ENCODE peak calls at places on chromosomes 5 and 9, in four cellular contexts. F is K562, Q is HepG2, Y is WTC11. G is an unnamed sample.

GRCh38 chr5:125485003-125485641 is 738.7 kb upstream of the ZNF608 start:
- DNase-seq in F (no peak), Q (no peak), Y (no peak), G (peak; percentile 41)

GRCh38 chr9:111902396-111903147 is 6.0 kb downstream of the UGCG start:
- DNase-seq in F (no peak), Q (no peak), Y (no peak), G (no peak)

GRCh38 chr9:27785714-27786100 is 212.4 kb upstream of the C9orf72 start:
- DNase-seq in F (no peak), Q (no peak), Y (no peak), G (no peak)

GRCh38 chr9:3830296-3830695 is 304.5 kb upstream of the RFX3 start:
- DNase-seq in F (no peak), Q (no peak), Y (no peak), G (no peak)

GRCh38 chr9:121981118-121981883 is 111.8 kb downstream of the TTLL11 start:
- DNase-seq in F (no peak), Q (no peak), Y (no peak), G (no peak)

GRCh38 chr5:59380350-59380951 is 513.1 kb downstream of the PDE4D start:
- DNase-seq in F (peak; percentile 7), Q (peak; percentile 50), Y (no peak), G (peak; percentile 45)

GRCh38 chr5:181098642-181099452 is 32.1 kb downstream of the OR2V1 start:
- DNase-seq in F (no peak), Q (no peak), Y (no peak), G (no peak)

GRCh38 chr9:4180907-4181605 is 118.8 kb downstream of the GLIS3 start:
- DNase-seq in F (no peak), Q (no peak), Y (no peak), G (no peak)

GRCh38 chr9:92332577-92333287 is 7.0 kb downstream of the CENPP start:
- DNase-seq in F (no peak), Q (no peak), Y (no peak), G (no peak)

GRCh38 chr9:92728831-92729734 is 35.5 kb downstream of the BICD2 start:
- DNase-seq in F (peak; percentile 46), Q (peak; percentile 16), Y (no peak), G (no peak)

GRCh38 chr9:119164716-119165115 is 204.5 kb downstream of the BRINP1 start:
- DNase-seq in F (no peak), Q (no peak), Y (no peak), G (no peak)

GRCh38 chr9:137299938-137300337 is 2.1 kb downstream of the NRARP start:
- DNase-seq in F (no peak), Q (no peak), Y (peak; percentile 52), G (no peak)

GRCh38 chr9:21711504-21711903 is 90.9 kb upstream of the MTAP start:
- DNase-seq in F (no peak), Q (no peak), Y (no peak), G (no peak)

GRCh38 chr9:79221084-79221483 is 350.7 kb upstream of the TLE4 start:
- DNase-seq in F (no peak), Q (no peak), Y (no peak), G (no peak)

GRCh38 chr5:43096916-43097315 is 23.8 kb upstream of the ZNF131 start:
- DNase-seq in F (no peak), Q (no peak), Y (no peak), G (no peak)

GRCh38 chr9:121473229-121473628 is 26.4 kb downstream of the GGTA1 start:
- DNase-seq in F (no peak), Q (no peak), Y (no peak), G (no peak)

GRCh38 chr9:98085955-98086354 is 29.4 kb downstream of the NANS start:
- DNase-seq in F (peak; percentile 45), Q (no peak), Y (peak; percentile 49), G (no peak)

GRCh38 chr9:113929634-113930092 is 53.6 kb downstream of the ZNF618 start:
- DNase-seq in F (no peak), Q (no peak), Y (no peak), G (peak; percentile 34)

GRCh38 chr5:5182508-5183191 is 42.5 kb downstream of the ADAMTS16 start:
- DNase-seq in F (no peak), Q (no peak), Y (no peak), G (no peak)

GRCh38 chr5:149636861-149637246 is 55.6 kb downstream of the ARHGEF37 start:
- DNase-seq in F (peak; percentile 72), Q (peak; percentile 63), Y (peak; percentile 50), G (peak; percentile 76)

GRCh38 chr5:39083968-39084367 is 9.8 kb upstream of the RICTOR start:
- DNase-seq in F (no peak), Q (no peak), Y (no peak), G (no peak)

GRCh38 chr5:56299212-56299611 is 66.1 kb upstream of the ANKRD55 start:
- DNase-seq in F (no peak), Q (no peak), Y (no peak), G (no peak)

GRCh38 chr9:26870292-26870691 is 22.3 kb downstream of the CAAP1 start:
- DNase-seq in F (no peak), Q (no peak), Y (no peak), G (no peak)

GRCh38 chr5:140295414-140295813 is 7.5 kb downstream of the PFDN1 start:
- DNase-seq in F (no peak), Q (peak; percentile 67), Y (no peak), G (peak; percentile 26)

GRCh38 chr9:95901506-95901905 is 26.0 kb downstream of the ERCC6L2 start:
- DNase-seq in F (no peak), Q (no peak), Y (no peak), G (no peak)

GRCh38 chr9:127059648-127060365 is 62.6 kb downstream of the ANGPTL2 start:
- DNase-seq in F (no peak), Q (no peak), Y (no peak), G (no peak)

GRCh38 chr5:57764479-57765089 is 282.0 kb upstream of the ACTBL2 start:
- DNase-seq in F (no peak), Q (no peak), Y (no peak), G (no peak)

GRCh38 chr9:73969936-73970335 is 527.2 kb upstream of the RORB start:
- DNase-seq in F (no peak), Q (no peak), Y (no peak), G (no peak)

GRCh38 chr5:172530406-172530805 is 76.1 kb upstream of the SH3PXD2B start:
- DNase-seq in F (no peak), Q (no peak), Y (no peak), G (no peak)

GRCh38 chr9:33329117-33329563 is 38.8 kb downstream of the NFX1 start:
- DNase-seq in F (no peak), Q (no peak), Y (no peak), G (no peak)

GRCh38 chr9:87615547-87616148 is 110.3 kb upstream of the CTSL start:
- DNase-seq in F (no peak), Q (no peak), Y (no peak), G (no peak)

GRCh38 chr9:38643456-38644173 is 23.2 kb upstream of the ANKRD18A start:
- DNase-seq in F (no peak), Q (no peak), Y (no peak), G (no peak)

GRCh38 chr9:29806941-29807625 is 2233.8 kb upstream of the C9orf72 start:
- DNase-seq in F (no peak), Q (no peak), Y (no peak), G (no peak)

GRCh38 chr9:126292736-126293521 is 33.7 kb upstream of the MVB12B start:
- DNase-seq in F (no peak), Q (no peak), Y (no peak), G (no peak)

GRCh38 chr5:112119527-112119926 is 299.6 kb downstream of the EPB41L4A start:
- DNase-seq in F (no peak), Q (no peak), Y (no peak), G (no peak)

GRCh38 chr5:57414857-57415256 is 67.8 kb downstream of the ACTBL2 start:
- DNase-seq in F (no peak), Q (no peak), Y (no peak), G (no peak)

GRCh38 chr9:3887798-3888495 is 362.1 kb upstream of the RFX3 start:
- DNase-seq in F (no peak), Q (no peak), Y (no peak), G (no peak)

GRCh38 chr9:26947736-26948135 is 694 bp upstream of the PLAA start:
- DNase-seq in F (no peak), Q (no peak), Y (no peak), G (no peak)

GRCh38 chr9:134100040-134100439 is 32.2 kb upstream of the BRD3 start:
- DNase-seq in F (no peak), Q (no peak), Y (no peak), G (no peak)

GRCh38 chr5:67413749-67414148 is 217.2 kb upstream of the CD180 start:
- DNase-seq in F (no peak), Q (no peak), Y (no peak), G (no peak)
- TF ChIP-seq ELF4 in F (no peak), Q (no peak), Y (no peak), G (no peak)

GRCh38 chr9:81717747-81718077 is 28.4 kb upstream of the TLE1 start:
- DNase-seq in F (no peak), Q (no peak), Y (no peak), G (no peak)
- TF ChIP-seq ELF4 in F (no peak), Q (no peak), Y (no peak), G (no peak)

GRCh38 chr9:34628656-34629491 is at the start of gene ARID3C:
- DNase-seq in F (peak; percentile 68), Q (no peak), Y (peak; percentile 53), G (peak; percentile 58)
- TF ChIP-seq ELF4 in F (no peak), Q (no peak), Y (no peak), G (no peak)

GRCh38 chr5:32138839-32139493 is 35.2 kb downstream of the GOLPH3 start:
- DNase-seq in F (no peak), Q (no peak), Y (no peak), G (no peak)
- TF ChIP-seq ELF4 in F (no peak), Q (no peak), Y (no peak), G (no peak)

DNA sequence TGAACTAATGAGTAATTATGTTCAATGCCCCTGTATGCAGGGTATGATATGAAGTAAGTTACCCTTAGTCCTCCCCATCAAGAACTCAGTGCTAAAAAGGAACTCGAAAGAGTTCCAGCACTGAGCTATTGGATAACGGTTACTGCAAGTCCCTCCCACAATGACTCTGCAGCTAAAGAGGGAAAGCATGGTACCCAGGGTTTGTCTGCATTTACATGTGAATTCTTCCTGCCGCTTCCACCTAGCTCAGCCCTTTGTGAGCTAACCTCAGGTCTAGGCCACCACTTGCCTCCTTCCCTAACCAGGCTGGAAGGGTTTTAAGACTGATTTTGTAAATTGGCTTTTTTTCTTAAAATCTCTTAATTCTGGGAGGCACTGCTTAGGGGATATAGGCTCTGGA is 376.8 kb downstream of the EBF1 start:
- DNase-seq in F (no peak), Q (no peak), Y (peak; percentile 18), G (no peak)
- TF ChIP-seq ELF4 in F (no peak), Q (no peak), Y (no peak), G (no peak)

GRCh38 chr5:143892908-143893307 is 80.9 kb downstream of the HMHB1 start:
- DNase-seq in F (no peak), Q (no peak), Y (no peak), G (no peak)
- TF ChIP-seq ELF4 in F (no peak), Q (no peak), Y (no peak), G (no peak)